ENCODE peak calls at places on chromosome 20, in five cellular contexts. F, U, A, W and E are unnamed samples. For H3K4me1, the result is how much of the 10 kb centered on the place peaks cover.

GRCh38 chr20:60206259-60206658 is 248.0 kb downstream of the CDH26 start:
- DNase-seq in F (no peak), U (no peak), A (no peak), W (no peak), E (no peak)

GRCh38 chr20:59726196-59726595 is 121.9 kb downstream of the PHACTR3 start:
- DNase-seq in F (no peak), U (peak), A (no peak), W (no peak), E (no peak)

GRCh38 chr20:60057123-60057865 is 99.1 kb downstream of the CDH26 start:
- DNase-seq in F (peak), U (peak), A (no peak), W (no peak), E (peak)

GRCh38 chr20:24160563-24161355 is 172.2 kb upstream of the GGTLC1 start:
- DNase-seq in F (peak), U (peak), A (peak), W (no peak), E (peak)

GRCh38 chr20:47295921-47296426 is 60.5 kb downstream of the ZMYND8 start:
- DNase-seq in F (no peak), U (no peak), A (peak), W (no peak), E (no peak)

GRCh38 chr20:53655909-53656652 is 62.4 kb upstream of the ZNF217 start:
- DNase-seq in F (no peak), U (no peak), A (no peak), W (no peak), E (no peak)

GRCh38 chr20:44247131-44247571 is at the start of gene GDAP1L1:
- DNase-seq in F (peak), U (no peak), A (no peak), W (no peak), E (no peak)

GRCh38 chr20:33279261-33279910 is 3.6 kb upstream of the BPIFB1 start:
- DNase-seq in F (no peak), U (no peak), A (peak), W (no peak), E (no peak)

GRCh38 chr20:35344354-35344837 is 52.2 kb upstream of the FAM83C start:
- DNase-seq in F (no peak), U (no peak), A (no peak), W (no peak), E (peak)

GRCh38 chr20:22652685-22653568 is 68.6 kb upstream of the FOXA2 start:
- DNase-seq in F (no peak), U (no peak), A (no peak), W (no peak), E (no peak)

GRCh38 chr20:60749804-60750602 is 502.1 kb upstream of the CDH4 start:
- DNase-seq in F (no peak), U (no peak), A (no peak), W (no peak), E (no peak)

GRCh38 chr20:45392733-45393132 is 14.6 kb upstream of the TP53TG5 start:
- DNase-seq in F (no peak), U (no peak), A (no peak), W (no peak), E (no peak)

GRCh38 chr20:10537850-10538480 is 102.9 kb downstream of the SLX4IP start:
- DNase-seq in F (no peak), U (no peak), A (no peak), W (no peak), E (no peak)

GRCh38 chr20:57648878-57649616 is 28.8 kb upstream of the ZBP1 start:
- DNase-seq in F (no peak), U (no peak), A (no peak), W (no peak), E (no peak)

DNA sequence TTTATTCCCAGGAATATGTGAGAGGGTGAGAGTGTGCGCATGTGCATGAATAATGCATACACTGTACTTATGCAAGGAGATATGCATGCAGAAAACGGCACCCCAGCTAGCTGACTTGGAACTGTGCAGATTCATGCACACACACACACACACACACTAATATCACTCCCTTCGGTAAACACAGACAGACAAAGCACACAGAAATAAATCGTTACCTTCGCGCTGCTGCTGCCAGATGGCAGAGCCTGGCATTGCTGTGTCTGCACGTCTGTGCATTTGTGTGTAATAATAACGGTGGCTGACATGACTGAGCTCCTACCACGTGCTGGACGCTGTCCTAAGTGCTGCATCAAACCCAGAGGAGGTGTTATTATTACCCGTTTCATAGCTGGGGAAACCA is 36.8 kb downstream of the PREX1 start:
- DNase-seq in F (no peak), U (no peak), A (no peak), W (no peak), E (peak)
- H3K4me1 ChIP-seq in F (half or more), U (under half), A (under half), W (half or more), E (under half)

GRCh38 chr20:41155267-41155666 is 17.9 kb downstream of the PLCG1 start:
- DNase-seq in F (no peak), U (no peak), A (no peak), W (no peak), E (no peak)
- H3K4me1 ChIP-seq in F (under half), U (under half), A (under half), W (half or more), E (under half)

DNA sequence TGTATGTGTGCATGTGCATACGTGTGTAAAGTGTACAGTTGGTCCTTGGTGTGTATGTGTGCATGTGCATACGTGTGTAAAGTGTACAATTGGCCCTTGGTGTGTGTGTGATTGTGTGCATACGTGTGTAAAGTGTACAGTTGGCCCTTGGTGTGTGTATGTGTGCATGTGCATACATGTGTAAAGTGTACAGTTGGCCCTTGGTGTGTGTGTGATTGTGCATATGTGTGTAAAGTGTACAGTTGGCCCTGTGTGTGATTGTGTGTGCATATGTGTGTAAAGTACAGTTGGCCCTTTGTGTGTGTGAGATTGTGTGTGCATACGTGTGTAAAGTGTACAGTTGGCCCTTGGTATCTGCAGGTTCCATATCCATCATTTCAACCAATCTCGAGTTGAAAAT is 5.1 kb upstream of the LIME1 start:
- DNase-seq in F (no peak), U (no peak), A (peak), W (no peak), E (no peak)
- H3K4me1 ChIP-seq in F (under half), U (under half), A (under half), W (under half), E (under half)

GRCh38 chr20:37575884-37576283 is 48.2 kb upstream of the BLCAP start:
- DNase-seq in F (no peak), U (no peak), A (no peak), W (no peak), E (no peak)
- H3K4me1 ChIP-seq in F (under half), U (under half), A (under half), W (under half), E (under half)

GRCh38 chr20:2169456-2170088 is 67.9 kb downstream of the STK35 start:
- DNase-seq in F (no peak), U (no peak), A (peak), W (no peak), E (no peak)

GRCh38 chr20:2171266-2171790 is 69.7 kb downstream of the STK35 start:
- DNase-seq in F (no peak), U (no peak), A (peak), W (no peak), E (no peak)

GRCh38 chr20:2172305-2173175 is 70.9 kb downstream of the STK35 start:
- DNase-seq in F (peak), U (peak), A (peak), W (peak), E (peak)

GRCh38 chr20:2173186-2173585 is 71.6 kb downstream of the STK35 start:
- DNase-seq in F (no peak), U (no peak), A (peak), W (no peak), E (no peak)

DNA sequence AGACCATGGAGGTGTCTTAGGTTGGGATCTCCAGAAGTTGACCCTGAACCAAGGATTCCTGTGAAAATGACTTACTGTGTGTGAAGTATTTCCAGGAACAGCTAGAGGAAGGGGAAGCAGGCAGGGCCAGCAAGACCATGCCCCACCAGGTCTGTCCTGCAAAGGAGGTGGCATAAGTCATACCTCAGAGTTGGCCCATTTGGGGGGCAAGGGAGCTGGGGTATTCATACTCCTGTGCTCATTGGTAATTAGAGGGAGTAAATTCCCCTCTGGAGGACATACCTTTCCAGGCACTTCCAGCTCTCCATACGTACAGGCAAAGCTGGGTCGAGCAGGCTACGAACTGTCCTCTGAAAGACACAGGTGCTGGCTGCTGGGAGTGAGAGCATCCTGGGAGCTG is 72.4 kb downstream of the STK35 start:
- DNase-seq in F (no peak), U (no peak), A (no peak), W (no peak), E (no peak)
- H3K4me1 ChIP-seq in F (under half), U (under half), A (under half), W (under half), E (under half)